ENCODE peak calls at places on chromosome 17, in nine cellular contexts. One of them, this sample, is unnamed.

GRCh38 chr17:28675485-28675884 is 13.5 kb downstream of the SUPT6H start:
- DNase-seq in stimulated activated CD4-positive, alpha-beta T cell treated with anti-CD3 and anti-CD28 coated beads, Interleukin-1b, Interleukin-23, amount 100 ng/mL, for 4 hours: no peak
- DNase-seq in retina: no peak
- DNase-seq in NT2/D1: no peak
- DNase-seq in nucleus accumbens: no peak
- DNase-seq in germinal center: no peak
- DNase-seq in prostate gland: no peak
- DNase-seq in psoas muscle: no peak
- DNase-seq in pancreas: no peak
- DNase-seq in this sample: no peak

GRCh38 chr17:17693253-17693954 is 12.1 kb downstream of the RAI1 start:
- DNase-seq in stimulated activated CD4-positive, alpha-beta T cell treated with anti-CD3 and anti-CD28 coated beads, Interleukin-1b, Interleukin-23, amount 100 ng/mL, for 4 hours: no peak
- DNase-seq in retina: peak; percentile 85
- DNase-seq in NT2/D1: no peak
- DNase-seq in nucleus accumbens: peak; percentile 44
- DNase-seq in germinal center: no peak
- DNase-seq in prostate gland: peak; percentile 87
- DNase-seq in psoas muscle: peak; percentile 75
- DNase-seq in pancreas: peak; percentile 73
- DNase-seq in this sample: no peak

GRCh38 chr17:39619786-39620101 is 7.0 kb upstream of the PPP1R1B start:
- DNase-seq in stimulated activated CD4-positive, alpha-beta T cell treated with anti-CD3 and anti-CD28 coated beads, Interleukin-1b, Interleukin-23, amount 100 ng/mL, for 4 hours: no peak
- DNase-seq in retina: no peak
- DNase-seq in NT2/D1: no peak
- DNase-seq in nucleus accumbens: no peak
- DNase-seq in germinal center: no peak
- DNase-seq in prostate gland: no peak
- DNase-seq in psoas muscle: no peak
- DNase-seq in pancreas: no peak
- DNase-seq in this sample: no peak

GRCh38 chr17:76265624-76266243 is 586 bp downstream of the UBALD2 start:
- DNase-seq in stimulated activated CD4-positive, alpha-beta T cell treated with anti-CD3 and anti-CD28 coated beads, Interleukin-1b, Interleukin-23, amount 100 ng/mL, for 4 hours: peak; percentile 45
- DNase-seq in retina: peak; percentile 63
- DNase-seq in NT2/D1: no peak
- DNase-seq in nucleus accumbens: peak; percentile 51
- DNase-seq in germinal center: no peak
- DNase-seq in prostate gland: peak; percentile 58
- DNase-seq in psoas muscle: peak; percentile 84
- DNase-seq in pancreas: peak; percentile 72
- DNase-seq in this sample: peak; percentile 51

GRCh38 chr17:79095345-79096055 is 20.9 kb downstream of the ENGASE start:
- DNase-seq in stimulated activated CD4-positive, alpha-beta T cell treated with anti-CD3 and anti-CD28 coated beads, Interleukin-1b, Interleukin-23, amount 100 ng/mL, for 4 hours: no peak
- DNase-seq in retina: no peak
- DNase-seq in NT2/D1: no peak
- DNase-seq in nucleus accumbens: no peak
- DNase-seq in germinal center: no peak
- DNase-seq in prostate gland: no peak
- DNase-seq in psoas muscle: no peak
- DNase-seq in pancreas: no peak
- DNase-seq in this sample: no peak

GRCh38 chr17:8126306-8127066 is 2.6 kb upstream of the HES7 start:
- DNase-seq in stimulated activated CD4-positive, alpha-beta T cell treated with anti-CD3 and anti-CD28 coated beads, Interleukin-1b, Interleukin-23, amount 100 ng/mL, for 4 hours: peak; percentile 58
- DNase-seq in retina: peak; percentile 80
- DNase-seq in NT2/D1: no peak
- DNase-seq in nucleus accumbens: peak; percentile 36
- DNase-seq in germinal center: no peak
- DNase-seq in prostate gland: peak; percentile 56
- DNase-seq in psoas muscle: peak; percentile 70
- DNase-seq in pancreas: no peak
- DNase-seq in this sample: no peak

GRCh38 chr17:55635253-55635766 is 87.4 kb downstream of the TMEM100 start:
- DNase-seq in stimulated activated CD4-positive, alpha-beta T cell treated with anti-CD3 and anti-CD28 coated beads, Interleukin-1b, Interleukin-23, amount 100 ng/mL, for 4 hours: no peak
- DNase-seq in retina: no peak
- DNase-seq in NT2/D1: no peak
- DNase-seq in nucleus accumbens: no peak
- DNase-seq in germinal center: no peak
- DNase-seq in prostate gland: no peak
- DNase-seq in psoas muscle: no peak
- DNase-seq in pancreas: no peak
- DNase-seq in this sample: no peak

GRCh38 chr17:16917995-16918394 is 53.9 kb downstream of the TNFRSF13B start:
- DNase-seq in stimulated activated CD4-positive, alpha-beta T cell treated with anti-CD3 and anti-CD28 coated beads, Interleukin-1b, Interleukin-23, amount 100 ng/mL, for 4 hours: no peak
- DNase-seq in retina: no peak
- DNase-seq in NT2/D1: no peak
- DNase-seq in nucleus accumbens: no peak
- DNase-seq in germinal center: no peak
- DNase-seq in prostate gland: no peak
- DNase-seq in psoas muscle: peak; percentile 11
- DNase-seq in pancreas: no peak
- DNase-seq in this sample: no peak

GRCh38 chr17:42526031-42526444 is 10.0 kb upstream of the NAGLU start:
- DNase-seq in stimulated activated CD4-positive, alpha-beta T cell treated with anti-CD3 and anti-CD28 coated beads, Interleukin-1b, Interleukin-23, amount 100 ng/mL, for 4 hours: no peak
- DNase-seq in retina: no peak
- DNase-seq in NT2/D1: no peak
- DNase-seq in nucleus accumbens: no peak
- DNase-seq in germinal center: no peak
- DNase-seq in prostate gland: no peak
- DNase-seq in psoas muscle: no peak
- DNase-seq in pancreas: no peak
- DNase-seq in this sample: no peak

GRCh38 chr17:67377727-67378443 is 804 bp downstream of the PITPNC1 start:
- DNase-seq in stimulated activated CD4-positive, alpha-beta T cell treated with anti-CD3 and anti-CD28 coated beads, Interleukin-1b, Interleukin-23, amount 100 ng/mL, for 4 hours: peak; percentile 42
- DNase-seq in retina: peak; percentile 88
- DNase-seq in NT2/D1: no peak
- DNase-seq in nucleus accumbens: peak; percentile 42
- DNase-seq in germinal center: peak; percentile 78
- DNase-seq in prostate gland: peak; percentile 41
- DNase-seq in psoas muscle: peak; percentile 73
- DNase-seq in pancreas: peak; percentile 65
- DNase-seq in this sample: peak; percentile 44